ENCODE peak calls at places on chromosome 2, in nine cellular contexts. K is spleen, M is HCT116, U is GM12878, F is prostate gland, W is suprapubic skin, E is stomach, S is GM12891, D is SK-N-SH. J is an unnamed sample.
A peak's percentile ranks its signal among the peaks of the same experiment; 100 is the strongest.

GRCh38 chr2:98027955-98028593 is 32.3 kb upstream of the TMEM131 start:
- DNase-seq in M (no peak), S (no peak), E (no peak), W (no peak), U (no peak), F (no peak), D (no peak), K (no peak), J (no peak)

GRCh38 chr2:120825370-120826259 is 89.9 kb downstream of the GLI2 start:
- DNase-seq in D (peak; percentile 89), K (peak; percentile 57), E (no peak), M (no peak), U (no peak), F (peak; percentile 29), W (peak; percentile 53), S (no peak), J (no peak)

GRCh38 chr2:82260521-82260920 is 1956.0 kb upstream of the LRRTM1 start:
- DNase-seq in U (no peak), D (no peak), M (no peak), W (no peak), S (no peak), F (no peak), K (peak; percentile 33), E (no peak), J (no peak)

GRCh38 chr2:8627692-8628085 is 54.2 kb upstream of the ID2 start:
- DNase-seq in S (no peak), K (no peak), F (no peak), U (no peak), M (no peak), E (peak; percentile 72), D (no peak), W (peak; percentile 34), J (no peak)

GRCh38 chr2:141697035-141697434 is 433.8 kb downstream of the LRP1B start:
- DNase-seq in F (no peak), K (no peak), M (no peak), U (no peak), S (no peak), E (no peak), W (no peak), D (no peak), J (no peak)

GRCh38 chr2:8089596-8089995 is 592.3 kb upstream of the ID2 start:
- DNase-seq in S (no peak), D (no peak), E (no peak), F (no peak), U (no peak), W (no peak), M (no peak), K (no peak), J (no peak)

GRCh38 chr2:215919624-215920243 is 93.6 kb downstream of the MREG start:
- DNase-seq in K (no peak), S (no peak), W (no peak), U (no peak), E (no peak), D (peak; percentile 22), F (no peak), M (no peak), J (no peak)

GRCh38 chr2:170713280-170714155 is 1.6 kb upstream of the SP5 start:
- DNase-seq in F (no peak), D (peak; percentile 43), M (no peak), W (peak; percentile 67), S (peak; percentile 26), K (no peak), E (no peak), U (no peak), J (no peak)

GRCh38 chr2:218710687-218711549 is at the start of gene TTLL4:
- DNase-seq in U (peak; percentile 88), D (peak; percentile 99), K (peak; percentile 100), F (peak; percentile 97), W (peak; percentile 99), S (peak; percentile 92), M (peak; percentile 87), E (peak; percentile 99), J (peak; percentile 92)
- TF ChIP-seq POLR2AphosphoS5 in U (peak; percentile 32), D (peak; percentile 51), K (peak; percentile 95), F (peak; percentile 97), W (peak; percentile 91), S (peak; percentile 20), M (peak; percentile 96), E (peak; percentile 92), J (peak; percentile 81)

GRCh38 chr2:163659224-163659623 is 76.6 kb downstream of the FIGN start:
- DNase-seq in S (no peak), D (no peak), W (no peak), K (no peak), M (no peak), F (no peak), U (no peak), E (no peak), J (no peak)

GRCh38 chr2:163658556-163658955 is 77.3 kb downstream of the FIGN start:
- DNase-seq in U (no peak), E (no peak), W (no peak), D (no peak), S (no peak), F (no peak), K (no peak), M (no peak), J (no peak)

GRCh38 chr2:163657257-163657656 is 78.6 kb downstream of the FIGN start:
- DNase-seq in D (no peak), M (no peak), K (no peak), E (no peak), U (no peak), S (no peak), F (no peak), W (no peak), J (no peak)

GRCh38 chr2:163655672-163656071 is 80.1 kb downstream of the FIGN start:
- DNase-seq in D (no peak), E (no peak), S (no peak), U (no peak), K (no peak), W (no peak), F (no peak), M (no peak), J (no peak)

GRCh38 chr2:163656622-163657021 is 79.2 kb downstream of the FIGN start:
- DNase-seq in F (no peak), W (no peak), D (no peak), U (no peak), M (no peak), E (no peak), K (no peak), S (no peak), J (no peak)
- TF ChIP-seq POLR2AphosphoS5 in F (no peak), W (no peak), D (no peak), U (no peak), M (no peak), E (no peak), K (no peak), S (no peak), J (no peak)

DNA sequence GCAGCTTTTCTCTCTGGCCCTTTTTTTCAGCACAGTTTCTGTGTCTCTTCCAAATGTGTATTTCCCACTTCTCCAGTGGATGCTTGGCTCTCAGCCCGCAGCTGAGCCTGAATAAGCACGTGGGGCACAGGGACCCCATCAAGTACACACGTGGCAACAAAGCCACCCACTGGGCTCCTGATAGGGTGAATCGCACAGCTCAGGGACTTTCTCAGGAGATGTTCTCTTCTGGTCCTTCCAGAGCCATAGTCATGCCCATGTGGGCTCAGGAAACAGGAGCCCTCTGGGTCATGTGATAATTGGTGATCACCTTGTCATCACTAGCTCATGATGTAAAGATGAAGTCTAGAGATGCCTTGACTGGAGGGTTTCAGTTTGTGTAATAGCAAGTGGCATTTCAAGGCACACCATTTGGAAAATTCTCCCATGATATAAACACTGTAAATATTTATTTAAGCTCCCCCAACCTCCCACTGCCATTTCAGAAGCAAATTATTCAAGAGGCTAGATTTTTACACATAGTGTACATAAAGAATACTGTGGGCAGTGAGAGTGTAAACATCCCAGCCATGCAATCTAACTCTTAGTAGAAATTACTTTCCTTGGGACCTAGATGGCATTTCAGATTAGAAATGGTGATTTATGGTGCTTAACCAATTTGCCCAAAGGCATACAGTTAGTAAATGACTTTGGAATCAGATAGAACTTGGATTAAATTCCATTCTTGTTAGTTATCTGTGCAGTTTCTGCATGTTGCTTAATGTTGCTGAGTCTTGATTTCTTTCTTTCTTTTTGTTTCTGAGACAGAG is 597.5 kb downstream of the SLC4A3 start:
- DNase-seq in U (no peak), S (no peak), E (no peak), K (no peak), W (no peak), F (no peak), M (no peak), D (no peak), J (no peak)
- TF ChIP-seq POLR2AphosphoS5 in U (no peak), S (no peak), E (no peak), K (no peak), W (no peak), F (no peak), M (no peak), D (peak; percentile 75), J (no peak)

DNA sequence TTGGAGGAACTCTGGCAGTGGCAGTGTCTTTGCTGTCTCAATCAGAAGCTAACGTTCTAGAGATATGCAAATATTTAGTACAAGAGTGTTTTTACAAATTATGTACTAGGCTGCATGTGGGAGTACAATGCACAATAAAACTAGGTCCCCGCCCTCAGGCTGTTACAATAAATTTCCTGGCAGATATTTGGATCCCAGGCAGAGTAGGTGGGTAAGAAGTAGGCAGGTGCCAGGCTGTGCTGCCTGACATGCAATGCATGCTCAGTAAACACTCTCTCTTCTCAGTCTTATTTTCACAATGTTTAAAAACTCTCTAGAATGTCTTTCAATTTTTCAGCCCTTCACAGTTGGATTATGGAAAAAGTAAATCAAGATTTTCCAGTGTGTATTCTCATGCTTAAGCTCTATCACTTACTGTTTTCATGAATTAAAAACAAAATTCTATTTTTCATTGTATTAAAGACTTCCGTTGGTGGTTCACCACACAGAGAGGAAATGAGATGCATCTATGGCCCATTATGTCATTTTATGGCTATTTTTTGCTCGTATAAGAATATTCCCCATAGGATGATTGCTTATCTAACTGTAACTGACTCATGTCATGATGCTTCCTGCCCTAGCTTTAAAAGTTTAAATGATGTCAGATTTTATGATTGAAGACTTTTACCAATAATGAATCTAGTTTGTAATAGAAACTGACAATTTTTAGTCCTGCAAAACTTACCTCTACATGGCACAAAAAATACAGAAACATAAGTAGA is 346.0 kb downstream of the RND3 start:
- DNase-seq in K (no peak), U (no peak), S (no peak), M (no peak), W (no peak), D (no peak), F (no peak), E (no peak), J (no peak)
- TF ChIP-seq POLR2AphosphoS5 in K (no peak), U (no peak), S (no peak), M (no peak), W (no peak), D (no peak), F (no peak), E (no peak), J (no peak)

DNA sequence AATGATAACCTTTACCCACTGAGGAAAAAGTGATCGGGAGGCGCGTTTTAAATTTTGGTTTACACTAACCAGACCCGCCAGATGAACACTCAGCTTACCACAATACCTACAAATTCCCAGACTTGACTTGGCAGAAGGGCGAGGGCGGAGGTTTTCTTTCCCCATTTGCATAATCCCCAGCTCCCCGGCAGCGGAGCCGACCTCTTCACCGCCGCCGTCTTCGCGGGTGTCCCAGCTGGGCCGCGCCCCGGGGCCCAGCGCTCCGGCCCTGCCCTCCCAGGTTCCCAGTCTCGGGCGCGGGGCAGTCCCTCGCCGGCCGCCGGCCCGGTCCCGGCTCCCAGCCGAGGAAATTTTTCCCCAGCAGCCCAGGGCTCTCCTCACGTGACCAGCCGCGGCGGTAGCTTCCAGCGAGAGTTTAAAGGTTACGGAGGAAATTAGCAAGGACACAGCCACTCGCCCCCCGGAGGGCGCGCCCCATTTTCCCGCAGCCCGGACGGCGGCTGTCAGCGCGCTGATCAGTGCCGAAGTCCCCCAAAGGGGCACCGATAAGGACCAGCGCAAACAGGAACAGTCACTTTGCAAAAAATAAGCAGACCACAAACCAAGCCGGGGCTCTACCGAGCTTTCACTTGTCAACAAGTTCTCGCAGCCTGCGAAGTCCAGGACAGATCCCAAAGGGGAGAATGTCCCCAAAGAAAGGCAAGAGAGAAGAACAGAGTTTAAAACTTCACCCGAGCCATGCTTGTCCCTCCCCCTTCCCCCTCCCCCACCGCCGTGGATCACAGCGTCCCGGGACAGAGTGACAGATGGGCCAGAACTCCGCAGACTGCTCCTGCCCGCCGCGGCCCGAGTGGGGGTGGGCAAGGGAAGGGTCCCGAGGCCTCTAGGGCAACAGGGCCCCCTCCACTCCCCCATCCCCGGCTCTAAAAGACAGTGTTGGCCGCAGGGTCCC is 1.3 kb upstream of the PRKCE start:
- DNase-seq in W (peak; percentile 88), E (peak; percentile 82), D (peak; percentile 89), M (no peak), S (no peak), U (no peak), K (peak; percentile 93), F (peak; percentile 80), J (no peak)
- TF ChIP-seq POLR2AphosphoS5 in W (no peak), E (peak; percentile 46), D (peak; percentile 27), M (peak; percentile 28), S (no peak), U (no peak), K (peak; percentile 81), F (peak; percentile 26), J (no peak)